ENCODE peak calls at places on chromosomes 11 and 22, in nine cellular contexts. Y, V, Q, A, I, J, K, M and Z are unnamed samples.

GRCh38 chr11:61922539-61922938 is 5.2 kb upstream of the RAB3IL1 start:
- DNase-seq in M (no peak), J (no peak), A (no peak), Q (no peak), K (no peak), V (peak), Y (no peak), I (no peak), Z (no peak)

GRCh38 chr11:3086114-3086513 is 28.9 kb upstream of the CARS1 start:
- DNase-seq in M (no peak), V (no peak), A (no peak), K (no peak), J (no peak), Y (no peak), I (no peak), Q (no peak), Z (no peak)

GRCh38 chr11:60125962-60126585 is 37.6 kb downstream of the MS4A2 start:
- DNase-seq in M (no peak), A (peak), J (no peak), K (no peak), I (no peak), Q (no peak), Y (no peak), V (no peak), Z (no peak)

GRCh38 chr11:113148652-113149051 is 165.7 kb upstream of the TTC12 start:
- DNase-seq in K (no peak), V (no peak), I (no peak), J (no peak), Q (no peak), M (no peak), Y (no peak), A (no peak), Z (no peak)

GRCh38 chr22:29476116-29476515 is 3.9 kb upstream of the NEFH start:
- DNase-seq in A (no peak), V (no peak), K (no peak), J (no peak), I (no peak), Q (no peak), M (no peak), Y (no peak), Z (no peak)

GRCh38 chr11:94823127-94823732 is 55.1 kb downstream of the AMOTL1 start:
- DNase-seq in Q (no peak), I (no peak), A (no peak), J (no peak), M (no peak), Y (no peak), K (no peak), V (no peak), Z (no peak)

GRCh38 chr11:35598254-35599125 is 19.8 kb upstream of the FJX1 start:
- DNase-seq in Q (no peak), I (no peak), V (no peak), M (no peak), J (no peak), A (no peak), K (no peak), Y (no peak), Z (no peak)

GRCh38 chr11:110243804-110244203 is 52.6 kb downstream of the RDX start:
- DNase-seq in J (no peak), V (no peak), Y (no peak), M (no peak), Q (no peak), A (no peak), I (no peak), K (no peak), Z (no peak)

GRCh38 chr22:42301072-42301741 is 30.8 kb upstream of the TCF20 start:
- DNase-seq in M (no peak), V (no peak), Y (no peak), A (no peak), Q (no peak), J (no peak), I (no peak), K (no peak), Z (no peak)

GRCh38 chr11:79258606-79259005 is 182.2 kb downstream of the TENM4 start:
- DNase-seq in I (no peak), A (no peak), Q (peak), J (no peak), K (no peak), M (no peak), V (no peak), Y (no peak), Z (no peak)

GRCh38 chr11:125304111-125304639 is 139.6 kb downstream of the PKNOX2 start:
- DNase-seq in Y (no peak), K (no peak), Q (no peak), I (peak), A (no peak), J (no peak), V (no peak), M (no peak), Z (no peak)

GRCh38 chr11:119779195-119780071 is 50.4 kb upstream of the NECTIN1 start:
- DNase-seq in J (no peak), K (no peak), V (no peak), I (no peak), Y (peak), A (no peak), Q (no peak), M (peak), Z (no peak)

GRCh38 chr22:28442951-28443876 is 236.4 kb downstream of the TTC28 start:
- DNase-seq in J (no peak), I (peak), M (peak), K (peak), Q (no peak), A (peak), V (peak), Y (peak), Z (no peak)

GRCh38 chr22:46309526-46310085 is 12.9 kb downstream of the GTSE1 start:
- DNase-seq in K (no peak), J (no peak), Y (peak), Q (no peak), V (no peak), I (no peak), M (peak), A (no peak), Z (no peak)

GRCh38 chr11:12165237-12165875 is 55.0 kb downstream of the MICAL2 start:
- DNase-seq in Q (no peak), V (no peak), J (no peak), K (no peak), A (no peak), Y (no peak), M (no peak), I (peak), Z (no peak)

GRCh38 chr11:71410363-71410966 is 37.7 kb downstream of the DHCR7 start:
- DNase-seq in J (no peak), Y (no peak), K (no peak), Q (no peak), A (no peak), V (no peak), M (no peak), I (no peak), Z (no peak)

GRCh38 chr11:118841469-118842222 is 42.0 kb upstream of the CXCR5 start:
- DNase-seq in A (no peak), K (no peak), V (no peak), J (no peak), M (no peak), Y (no peak), I (no peak), Q (no peak), Z (no peak)

GRCh38 chr11:127966821-127967220 is 620.5 kb downstream of the ETS1 start:
- DNase-seq in A (no peak), V (no peak), I (no peak), Q (no peak), M (no peak), J (no peak), Y (no peak), K (no peak), Z (no peak)